ENCODE peak calls at places on chromosomes 13 and 19, in seven cellular contexts. R is K562, N is HepG2, O is SK-N-SH, L is HCT116, J is H1, C is GM12878. B is an unnamed sample.

GRCh38 chr13:32225494-32225931 is 89.7 kb downstream of the ZAR1L start:
- DNase-seq in R (no peak), N (no peak), O (no peak), L (no peak), J (no peak), C (no peak), B (no peak)

GRCh38 chr13:41652735-41653361 is 195.5 kb downstream of the RGCC start:
- DNase-seq in R (peak; percentile 21), N (peak; percentile 62), O (peak; percentile 60), L (peak; percentile 23), J (no peak), C (no peak), B (peak; percentile 11)

GRCh38 chr19:49585023-49585422 is 3.9 kb downstream of the PRRG2 start:
- DNase-seq in R (no peak), N (no peak), O (peak; percentile 54), L (no peak), J (no peak), C (no peak), B (no peak)

GRCh38 chr13:78621086-78621485 is 17.7 kb upstream of the POU4F1 start:
- DNase-seq in R (no peak), N (no peak), O (no peak), L (no peak), J (no peak), C (no peak), B (no peak)

GRCh38 chr13:78160793-78161192 is 242.2 kb upstream of the EDNRB start:
- DNase-seq in R (no peak), N (no peak), O (no peak), L (no peak), J (no peak), C (no peak), B (no peak)

GRCh38 chr19:38032951-38033350 is 125.9 kb downstream of the SIPA1L3 start:
- DNase-seq in R (no peak), N (no peak), O (no peak), L (no peak), J (no peak), C (no peak), B (no peak)

GRCh38 chr19:17357078-17357666 is 19.8 kb downstream of the GTPBP3 start:
- DNase-seq in R (no peak), N (no peak), O (no peak), L (no peak), J (no peak), C (no peak), B (no peak)

GRCh38 chr13:51764184-51765141 is 39.5 kb downstream of the DHRS12 start:
- DNase-seq in R (no peak), N (peak; percentile 92), O (no peak), L (no peak), J (no peak), C (peak; percentile 65), B (no peak)

GRCh38 chr13:58085819-58086218 is 454.3 kb downstream of the PCDH17 start:
- DNase-seq in R (no peak), N (no peak), O (no peak), L (no peak), J (no peak), C (no peak), B (no peak)

GRCh38 chr13:77620138-77620537 is 77.3 kb upstream of the SLAIN1 start:
- DNase-seq in R (no peak), N (no peak), O (no peak), L (no peak), J (no peak), C (no peak), B (no peak)

GRCh38 chr13:52454459-52454824 is 836 bp upstream of the CKAP2 start:
- DNase-seq in R (peak; percentile 39), N (no peak), O (peak; percentile 34), L (no peak), J (no peak), C (peak; percentile 69), B (no peak)

GRCh38 chr19:46344363-46344762 is 2.5 kb upstream of the PPP5C start:
- DNase-seq in R (no peak), N (no peak), O (no peak), L (no peak), J (no peak), C (no peak), B (no peak)

GRCh38 chr19:58229255-58229639 is 533 bp downstream of the ZNF544 start:
- DNase-seq in R (peak; percentile 61), N (peak; percentile 30), O (peak; percentile 44), L (no peak), J (no peak), C (no peak), B (peak; percentile 58)

GRCh38 chr13:109672545-109672944 is 113.8 kb downstream of the IRS2 start:
- DNase-seq in R (no peak), N (no peak), O (no peak), L (no peak), J (no peak), C (no peak), B (no peak)

GRCh38 chr13:112625698-112626097 is 37.7 kb upstream of the TUBGCP3 start:
- DNase-seq in R (no peak), N (no peak), O (no peak), L (no peak), J (no peak), C (no peak), B (no peak)

DNA sequence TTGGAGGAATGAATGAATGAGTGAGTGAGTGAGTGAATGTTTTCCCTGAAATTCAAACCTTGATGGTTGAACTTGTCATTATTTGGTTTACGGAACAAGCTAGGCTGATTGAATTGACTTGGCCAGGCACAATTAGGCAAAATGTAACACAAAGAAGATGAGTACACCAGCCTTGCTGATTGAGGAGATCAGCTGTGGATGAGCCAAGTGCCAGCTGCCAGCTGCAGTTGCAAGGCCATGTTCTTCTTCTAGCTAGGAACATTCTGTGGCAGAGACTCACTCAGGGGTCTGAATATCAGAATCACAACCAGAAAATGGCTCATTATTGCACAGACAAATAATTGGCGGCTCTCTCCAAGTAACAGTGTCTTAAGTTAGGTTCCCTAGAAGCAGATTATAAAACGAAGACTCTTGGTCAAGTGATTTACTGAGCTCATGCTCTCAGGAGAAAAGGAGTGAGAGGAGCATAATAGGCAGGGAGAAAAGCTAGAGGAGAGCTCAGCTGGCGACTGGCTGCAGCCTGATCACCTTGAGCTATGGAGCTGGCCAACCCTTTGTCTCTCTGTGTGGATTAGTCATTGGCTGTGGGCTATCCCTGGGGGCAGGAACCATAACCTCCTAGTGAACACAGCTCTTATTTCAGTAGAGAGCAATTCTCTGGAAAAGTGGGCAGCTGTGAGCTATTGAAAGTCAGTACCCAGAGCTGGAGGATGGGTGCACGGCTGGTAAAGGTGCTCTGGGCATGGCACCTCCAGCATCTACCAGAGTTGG is 225.3 kb upstream of the SERP2 start:
- DNase-seq in R (no peak), N (no peak), O (no peak), L (no peak), J (no peak), C (no peak), B (no peak)
- TF ChIP-seq JUND in R (no peak), N (no peak), O (no peak), L (no peak), J (no peak), C (no peak), B (no peak)

GRCh38 chr13:31045621-31046081 is 113.2 kb downstream of the TEX26 start:
- DNase-seq in R (peak; percentile 55), N (peak; percentile 69), O (no peak), L (peak; percentile 94), J (no peak), C (peak; percentile 37), B (no peak)
- TF ChIP-seq JUND in R (peak; percentile 61), N (peak; percentile 49), O (peak; percentile 92), L (no peak), J (no peak), C (no peak), B (no peak)

GRCh38 chr19:15098505-15098904 is 8.7 kb upstream of the SYDE1 start:
- DNase-seq in R (no peak), N (no peak), O (no peak), L (no peak), J (no peak), C (no peak), B (no peak)

GRCh38 chr19:15104411-15104810 is 2.8 kb upstream of the SYDE1 start:
- DNase-seq in R (no peak), N (no peak), O (no peak), L (no peak), J (no peak), C (no peak), B (no peak)

GRCh38 chr19:15104003-15104402 is 3.2 kb upstream of the SYDE1 start:
- DNase-seq in R (no peak), N (no peak), O (no peak), L (no peak), J (no peak), C (no peak), B (no peak)

GRCh38 chr19:15099017-15099582 is 8.1 kb upstream of the SYDE1 start:
- DNase-seq in R (no peak), N (no peak), O (no peak), L (no peak), J (no peak), C (no peak), B (no peak)

GRCh38 chr19:15101479-15102082 is 5.6 kb upstream of the SYDE1 start:
- DNase-seq in R (peak; percentile 53), N (peak; percentile 52), O (peak; percentile 54), L (peak; percentile 38), J (no peak), C (no peak), B (peak; percentile 64)
- TF ChIP-seq JUND in R (no peak), N (no peak), O (no peak), L (no peak), J (no peak), C (no peak), B (no peak)

GRCh38 chr13:35716186-35716585 is 239.7 kb upstream of the MAB21L1 start:
- DNase-seq in R (no peak), N (no peak), O (no peak), L (no peak), J (no peak), C (no peak), B (no peak)

GRCh38 chr13:35714096-35714495 is 237.6 kb upstream of the MAB21L1 start:
- DNase-seq in R (no peak), N (no peak), O (peak; percentile 49), L (no peak), J (no peak), C (no peak), B (peak; percentile 50)

GRCh38 chr13:35714588-35714987 is 238.1 kb upstream of the MAB21L1 start:
- DNase-seq in R (no peak), N (no peak), O (peak; percentile 83), L (no peak), J (no peak), C (no peak), B (no peak)

GRCh38 chr13:35711909-35712308 is 235.4 kb upstream of the MAB21L1 start:
- DNase-seq in R (no peak), N (no peak), O (no peak), L (no peak), J (no peak), C (no peak), B (no peak)

DNA sequence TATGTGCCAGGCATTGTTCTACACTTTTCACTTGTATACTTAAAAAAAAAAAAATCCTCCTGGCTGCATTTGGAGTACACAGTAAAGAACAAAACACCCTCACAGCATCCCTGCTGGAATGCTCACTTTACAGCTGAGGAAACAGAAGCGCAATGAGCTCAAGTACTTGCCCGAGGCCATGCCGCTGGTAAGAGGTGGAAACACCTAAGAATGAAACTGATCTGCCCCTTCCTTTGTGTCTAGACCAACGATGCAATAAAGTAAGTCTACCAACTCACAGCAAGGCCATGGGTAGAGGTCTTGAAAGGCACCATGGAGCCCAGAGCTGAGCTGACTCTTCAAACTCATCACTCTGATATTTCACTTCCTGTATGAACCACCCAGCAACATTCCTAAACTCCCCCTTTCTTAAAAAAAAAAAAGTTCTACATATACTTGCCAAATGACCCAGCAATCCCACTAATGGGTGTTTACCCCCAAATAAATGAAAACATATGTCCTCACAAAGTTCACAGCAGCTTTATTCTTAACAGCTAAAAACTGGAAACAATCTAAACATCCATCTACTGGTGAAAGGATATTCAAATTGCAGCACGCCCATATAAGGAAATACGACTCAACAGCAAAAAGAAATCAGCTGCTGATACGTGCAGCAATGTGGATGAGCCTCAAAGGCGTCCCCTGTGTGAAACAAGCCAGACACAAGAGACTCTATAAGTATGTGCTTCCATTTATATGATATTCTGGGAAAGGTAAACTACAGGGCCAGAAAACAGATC is 236.6 kb upstream of the MAB21L1 start:
- DNase-seq in R (no peak), N (no peak), O (peak; percentile 47), L (no peak), J (no peak), C (no peak), B (no peak)
- TF ChIP-seq JUND in R (no peak), N (no peak), O (peak; percentile 13), L (no peak), J (no peak), C (no peak), B (no peak)

B was measured in T47D.